ENCODE peak calls at places on chromosomes 13 and 19, in ten cellular contexts. C is neural crest cell, Z is HL-60, V is heart right ventricle, O is uterus, N is progenitor cell of endocrine pancreas, J is dorsolateral prefrontal cortex, Y is fibroblast of mammary gland, R is colonic mucosa, I is heart left ventricle. F is an unnamed sample.

GRCh38 chr13:31725841-31726240 is 13.5 kb upstream of the RXFP2 start:
- DNase-seq in C (no peak), Z (no peak), V (no peak), O (no peak), N (no peak), J (no peak), Y (no peak), R (no peak), I (no peak), F (no peak)

GRCh38 chr19:1130801-1131717 is 27.3 kb downstream of the GPX4 start:
- DNase-seq in C (no peak), Z (no peak), V (no peak), O (peak; percentile 26), N (no peak), J (no peak), Y (no peak), R (no peak), I (no peak), F (no peak)

GRCh38 chr13:109400625-109401257 is 385.6 kb downstream of the IRS2 start:
- DNase-seq in C (no peak), Z (no peak), V (no peak), O (no peak), N (no peak), J (no peak), Y (no peak), R (no peak), I (peak; percentile 48), F (no peak)

GRCh38 chr13:30355405-30355741 is 48.0 kb upstream of the KATNAL1 start:
- DNase-seq in C (peak; percentile 14), Z (no peak), V (no peak), O (no peak), N (peak; percentile 22), J (no peak), Y (no peak), R (no peak), I (no peak), F (no peak)

GRCh38 chr13:66844933-66845332 is 385.2 kb downstream of the PCDH9 start:
- DNase-seq in C (no peak), Z (no peak), V (no peak), O (no peak), N (no peak), J (no peak), Y (no peak), R (no peak), I (no peak), F (no peak)

GRCh38 chr13:47418206-47418920 is 521.5 kb upstream of the HTR2A start:
- DNase-seq in C (no peak), Z (no peak), V (no peak), O (no peak), N (no peak), J (no peak), Y (no peak), R (no peak), I (no peak), F (no peak)

GRCh38 chr13:52414963-52415362 is 9.0 kb upstream of the THSD1 start:
- DNase-seq in C (no peak), Z (no peak), V (no peak), O (no peak), N (no peak), J (no peak), Y (peak; percentile 54), R (no peak), I (no peak), F (no peak)

GRCh38 chr13:85864963-85865530 is 65.8 kb upstream of the SLITRK6 start:
- DNase-seq in C (no peak), Z (peak; percentile 18), V (no peak), O (no peak), N (no peak), J (no peak), Y (peak; percentile 2), R (no peak), I (no peak), F (no peak)

GRCh38 chr13:113077953-113078894 is 27.4 kb upstream of the F7 start:
- DNase-seq in C (no peak), Z (no peak), V (no peak), O (no peak), N (no peak), J (peak; percentile 42), Y (no peak), R (no peak), I (peak; percentile 18), F (no peak)

GRCh38 chr13:67069117-67069767 is 160.9 kb downstream of the PCDH9 start:
- DNase-seq in C (no peak), Z (no peak), V (no peak), O (no peak), N (no peak), J (no peak), Y (no peak), R (no peak), I (no peak), F (no peak)

GRCh38 chr19:49566302-49566701 is 14.1 kb downstream of the NOSIP start:
- DNase-seq in C (no peak), Z (no peak), V (no peak), O (no peak), N (no peak), J (no peak), Y (no peak), R (no peak), I (no peak), F (no peak)

GRCh38 chr13:108200781-108201398 is 14.4 kb downstream of the LIG4 start:
- DNase-seq in C (no peak), Z (no peak), V (no peak), O (no peak), N (no peak), J (no peak), Y (peak; percentile 66), R (no peak), I (no peak), F (no peak)

GRCh38 chr19:33998739-33999345 is 173.5 kb upstream of the LSM14A start:
- DNase-seq in C (no peak), Z (no peak), V (no peak), O (no peak), N (no peak), J (no peak), Y (peak; percentile 11), R (no peak), I (no peak), F (no peak)

GRCh38 chr13:99351772-99352171 is 44.6 kb upstream of the GPR183 start:
- DNase-seq in C (no peak), Z (no peak), V (no peak), O (no peak), N (no peak), J (no peak), Y (no peak), R (no peak), I (no peak), F (no peak)

GRCh38 chr13:40439928-40440327 is 226.5 kb downstream of the FOXO1 start:
- DNase-seq in C (no peak), Z (no peak), V (peak; percentile 45), O (peak; percentile 39), N (no peak), J (no peak), Y (peak; percentile 18), R (no peak), I (peak; percentile 33), F (no peak)

GRCh38 chr13:49062297-49062896 is 86.7 kb downstream of the FNDC3A start:
- DNase-seq in C (no peak), Z (peak; percentile 27), V (no peak), O (no peak), N (no peak), J (no peak), Y (no peak), R (no peak), I (no peak), F (no peak)

GRCh38 chr19:14161305-14161704 is 24.9 kb upstream of the ASF1B start:
- DNase-seq in C (no peak), Z (no peak), V (no peak), O (no peak), N (no peak), J (no peak), Y (no peak), R (no peak), I (no peak), F (no peak)

GRCh38 chr13:53151692-53152421 is 123.2 kb downstream of the OLFM4 start:
- DNase-seq in C (peak; percentile 64), Z (peak; percentile 73), V (peak; percentile 17), O (peak; percentile 31), N (peak; percentile 30), J (no peak), Y (peak; percentile 50), R (peak; percentile 60), I (peak; percentile 33), F (no peak)

GRCh38 chr13:87259479-87260083 is 411.6 kb upstream of the SLITRK5 start:
- DNase-seq in C (peak; percentile 15), Z (no peak), V (no peak), O (no peak), N (no peak), J (no peak), Y (no peak), R (no peak), I (no peak), F (no peak)
- TF ChIP-seq CTCF in C (peak; percentile 58), Z (no peak), V (peak; percentile 26), O (no peak), N (peak; percentile 56), J (peak; percentile 37), Y (no peak), R (no peak), I (no peak), F (peak; percentile 53)

GRCh38 chr19:15249912-15250634 is 17.8 kb upstream of the EPHX3 start:
- DNase-seq in C (no peak), Z (no peak), V (peak; percentile 79), O (peak; percentile 66), N (no peak), J (no peak), Y (peak; percentile 95), R (peak; percentile 42), I (peak; percentile 86), F (peak; percentile 89)
- TF ChIP-seq CTCF in C (no peak), Z (no peak), V (no peak), O (no peak), N (no peak), J (no peak), Y (no peak), R (no peak), I (no peak), F (no peak)

GRCh38 chr19:15161028-15161984 is 39.5 kb downstream of the NOTCH3 start:
- DNase-seq in C (peak; percentile 32), Z (peak; percentile 36), V (no peak), O (no peak), N (no peak), J (no peak), Y (peak; percentile 25), R (no peak), I (no peak), F (no peak)
- TF ChIP-seq CTCF in C (peak; percentile 52), Z (peak; percentile 52), V (peak; percentile 26), O (no peak), N (peak; percentile 42), J (no peak), Y (peak; percentile 30), R (no peak), I (no peak), F (peak; percentile 62)

DNA sequence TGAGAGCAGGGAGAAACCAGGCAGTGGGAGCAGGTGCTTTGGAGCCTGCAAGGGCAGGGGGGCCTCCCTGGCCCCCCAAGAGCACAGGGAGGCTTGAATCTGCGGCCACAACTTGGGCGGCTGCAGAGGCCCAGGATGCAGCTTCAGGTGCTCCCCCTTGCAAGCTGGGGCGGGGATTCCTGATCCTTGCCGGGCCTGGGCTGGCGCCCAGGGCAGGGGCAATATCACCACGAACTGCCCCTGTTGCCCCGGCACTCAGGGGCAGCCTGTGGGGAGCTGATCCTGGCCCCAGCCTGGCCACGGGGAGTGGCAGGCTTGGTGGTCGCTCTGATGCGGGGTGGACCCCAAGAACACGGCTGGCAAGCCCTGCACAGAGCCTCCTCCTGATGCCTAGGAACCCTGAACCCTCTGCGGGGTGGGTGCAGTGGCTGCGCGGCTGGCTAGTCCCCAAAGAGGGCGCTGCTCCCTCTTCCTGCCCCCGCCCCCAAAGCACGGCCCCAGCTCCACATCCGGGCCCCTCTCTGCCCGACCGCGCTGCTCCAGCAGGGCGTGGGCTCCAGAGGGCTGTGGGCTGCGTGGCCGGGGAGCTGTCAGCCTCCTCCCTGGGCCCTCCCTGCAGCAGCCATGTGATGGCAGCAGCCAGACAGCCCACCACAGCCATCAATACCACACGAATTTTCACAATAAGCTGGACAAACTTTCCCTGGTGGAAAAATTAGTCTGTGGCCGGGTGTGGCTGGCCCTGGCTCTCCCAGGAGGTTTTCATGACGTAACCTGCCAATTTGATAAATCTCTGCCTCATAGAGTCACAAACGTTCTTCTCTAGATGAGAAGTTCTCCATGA is 21.0 kb downstream of the TNFSF9 start:
- DNase-seq in C (peak; percentile 48), Z (no peak), V (no peak), O (no peak), N (peak; percentile 42), J (no peak), Y (peak; percentile 27), R (no peak), I (no peak), F (no peak)
- TF ChIP-seq CTCF in C (peak; percentile 47), Z (no peak), V (peak; percentile 22), O (no peak), N (peak; percentile 57), J (no peak), Y (no peak), R (no peak), I (no peak), F (peak; percentile 28)

F was measured in osteocyte.